ENCODE peak calls at places on chromosome 9, in seven cellular contexts. X is CD4-positive, alpha-beta T cell; C is H54; J is head of caudate nucleus; V is neuronal stem cell; O is hepatic stellate cell; M is AG20443. R is an unnamed sample.

GRCh38 chr9:13810510-13810909 is 503.4 kb downstream of the NFIB start:
- DNase-seq in C (no peak), M (peak; percentile 20), X (no peak), V (no peak), J (no peak), O (no peak), R (peak; percentile 67)

GRCh38 chr9:96478829-96479371 is 28.9 kb downstream of the HABP4 start:
- DNase-seq in J (no peak), C (no peak), X (no peak), M (no peak), V (no peak), O (no peak), R (peak; percentile 46)

GRCh38 chr9:27785714-27786100 is 212.4 kb upstream of the C9orf72 start:
- DNase-seq in J (no peak), V (no peak), O (no peak), C (no peak), X (no peak), M (no peak), R (no peak)

GRCh38 chr9:73423891-73424290 is 272.2 kb downstream of the ANXA1 start:
- DNase-seq in V (no peak), J (no peak), X (no peak), C (no peak), O (no peak), M (no peak), R (peak; percentile 1)

GRCh38 chr9:124342946-124343485 is 72.2 kb downstream of the PSMB7 start:
- DNase-seq in J (peak; percentile 87), O (peak; percentile 93), X (no peak), C (peak; percentile 100), M (peak; percentile 95), V (peak; percentile 40), R (peak; percentile 84)

GRCh38 chr9:91048739-91049138 is 247.1 kb downstream of the SYK start:
- DNase-seq in J (no peak), V (no peak), X (no peak), O (no peak), M (no peak), C (no peak), R (no peak)

GRCh38 chr9:69627301-69627700 is 44.9 kb downstream of the APBA1 start:
- DNase-seq in C (no peak), J (no peak), V (no peak), M (no peak), X (no peak), O (no peak), R (no peak)

GRCh38 chr9:129412814-129413536 is 207.9 kb downstream of the C9orf50 start:
- DNase-seq in X (peak; percentile 39), V (no peak), O (peak; percentile 79), M (peak; percentile 77), C (peak; percentile 35), J (peak; percentile 71), R (peak; percentile 87)

GRCh38 chr9:86721843-86722705 is 225.2 kb downstream of the GAS1 start:
- DNase-seq in J (no peak), O (peak; percentile 65), X (no peak), V (no peak), C (peak; percentile 73), M (peak; percentile 83), R (peak; percentile 99)

GRCh38 chr9:115117999-115118470 is at the start of gene TNC:
- DNase-seq in V (peak; percentile 52), O (peak; percentile 47), X (no peak), J (peak; percentile 44), M (peak; percentile 71), C (peak; percentile 53), R (peak; percentile 76)

GRCh38 chr9:110875275-110875674 is 163.0 kb downstream of the LPAR1 start:
- DNase-seq in X (no peak), O (no peak), J (peak; percentile 66), V (no peak), M (no peak), C (no peak), R (no peak)

GRCh38 chr9:4301971-4302427 is 2.1 kb upstream of the GLIS3 start:
- DNase-seq in J (peak; percentile 52), O (peak; percentile 72), V (no peak), M (peak; percentile 85), X (no peak), C (peak; percentile 55), R (peak; percentile 98)

GRCh38 chr9:83583151-83584014 is 39.6 kb upstream of the IDNK start:
- DNase-seq in C (peak; percentile 72), M (peak; percentile 67), X (peak; percentile 8), J (no peak), O (peak; percentile 36), V (peak; percentile 33), R (peak; percentile 77)

GRCh38 chr9:3526903-3527652 is 1.3 kb upstream of the RFX3 start:
- DNase-seq in X (no peak), M (peak; percentile 20), J (peak; percentile 53), V (peak; percentile 41), C (no peak), O (peak; percentile 3), R (peak; percentile 25)

GRCh38 chr9:97237951-97238851 is 69.3 kb upstream of the CCDC180 start:
- DNase-seq in V (peak; percentile 65), C (peak; percentile 89), J (peak; percentile 90), X (peak; percentile 70), M (peak; percentile 92), O (peak; percentile 41), R (peak; percentile 64)

GRCh38 chr9:132846109-132846917 is 31.8 kb downstream of the AK8 start:
- DNase-seq in M (no peak), X (no peak), J (no peak), C (no peak), V (no peak), O (no peak), R (no peak)

GRCh38 chr9:95065224-95065623 is 252.3 kb downstream of the FANCC start:
- DNase-seq in M (no peak), C (no peak), X (no peak), O (no peak), J (peak; percentile 62), V (no peak), R (peak; percentile 48)